ENCODE peak calls at places on chromosomes 5 and 9, in ten cellular contexts. One of them, this sample, is unnamed.

GRCh38 chr9:129746092-129746760 is 6.6 kb downstream of the PTGES start:
- DNase-seq in left ventricle myocardium inferior: no peak
- DNase-seq in prostate gland: no peak
- DNase-seq in astrocyte: peak; percentile 77
- DNase-seq in bronchial epithelial cell: no peak
- DNase-seq in GM06990: no peak
- DNase-seq in mucosa of descending colon: no peak
- DNase-seq in MM.1S: no peak
- DNase-seq in colonic mucosa: no peak
- DNase-seq in PC-9: no peak
- DNase-seq in this sample: no peak

GRCh38 chr5:77163453-77163852 is 47.0 kb upstream of the PDE8B start:
- DNase-seq in prostate gland: no peak
- DNase-seq in bronchial epithelial cell: no peak
- DNase-seq in PC-9: no peak
- DNase-seq in GM06990: no peak
- DNase-seq in MM.1S: no peak
- DNase-seq in astrocyte: no peak
- DNase-seq in left ventricle myocardium inferior: no peak
- DNase-seq in colonic mucosa: no peak
- DNase-seq in mucosa of descending colon: no peak
- DNase-seq in this sample: no peak

GRCh38 chr5:179620293-179620692 is 3.2 kb downstream of the HNRNPH1 start:
- DNase-seq in GM06990: no peak
- DNase-seq in mucosa of descending colon: no peak
- DNase-seq in bronchial epithelial cell: no peak
- DNase-seq in PC-9: no peak
- DNase-seq in MM.1S: no peak
- DNase-seq in left ventricle myocardium inferior: no peak
- DNase-seq in prostate gland: no peak
- DNase-seq in colonic mucosa: no peak
- DNase-seq in astrocyte: no peak
- DNase-seq in this sample: no peak

GRCh38 chr5:31614147-31615030 is 24.5 kb upstream of the PDZD2 start:
- DNase-seq in mucosa of descending colon: no peak
- DNase-seq in GM06990: no peak
- DNase-seq in bronchial epithelial cell: no peak
- DNase-seq in MM.1S: no peak
- DNase-seq in left ventricle myocardium inferior: no peak
- DNase-seq in colonic mucosa: no peak
- DNase-seq in prostate gland: peak; percentile 8
- DNase-seq in astrocyte: peak; percentile 19
- DNase-seq in PC-9: no peak
- DNase-seq in this sample: peak; percentile 44

GRCh38 chr5:163586431-163587033 is 81.1 kb downstream of the MAT2B start:
- DNase-seq in PC-9: no peak
- DNase-seq in prostate gland: no peak
- DNase-seq in colonic mucosa: no peak
- DNase-seq in bronchial epithelial cell: no peak
- DNase-seq in mucosa of descending colon: no peak
- DNase-seq in astrocyte: peak; percentile 54
- DNase-seq in MM.1S: no peak
- DNase-seq in GM06990: no peak
- DNase-seq in left ventricle myocardium inferior: no peak
- DNase-seq in this sample: no peak

GRCh38 chr5:39198080-39198479 is 21.3 kb downstream of the FYB1 start:
- DNase-seq in MM.1S: no peak
- DNase-seq in left ventricle myocardium inferior: no peak
- DNase-seq in GM06990: no peak
- DNase-seq in prostate gland: no peak
- DNase-seq in colonic mucosa: no peak
- DNase-seq in astrocyte: peak; percentile 43
- DNase-seq in bronchial epithelial cell: peak; percentile 89
- DNase-seq in PC-9: no peak
- DNase-seq in mucosa of descending colon: no peak
- DNase-seq in this sample: no peak

GRCh38 chr5:55319481-55319880 is 11.7 kb downstream of the MTREX start:
- DNase-seq in colonic mucosa: no peak
- DNase-seq in MM.1S: no peak
- DNase-seq in bronchial epithelial cell: no peak
- DNase-seq in mucosa of descending colon: no peak
- DNase-seq in PC-9: no peak
- DNase-seq in left ventricle myocardium inferior: no peak
- DNase-seq in prostate gland: no peak
- DNase-seq in GM06990: no peak
- DNase-seq in astrocyte: no peak
- DNase-seq in this sample: no peak

GRCh38 chr5:76681287-76681686 is 34.6 kb upstream of the F2R start:
- DNase-seq in prostate gland: no peak
- DNase-seq in GM06990: no peak
- DNase-seq in colonic mucosa: no peak
- DNase-seq in PC-9: no peak
- DNase-seq in bronchial epithelial cell: no peak
- DNase-seq in mucosa of descending colon: no peak
- DNase-seq in MM.1S: no peak
- DNase-seq in left ventricle myocardium inferior: no peak
- DNase-seq in astrocyte: no peak
- DNase-seq in this sample: no peak

GRCh38 chr9:93122721-93123221 is 11.3 kb downstream of the NINJ1 start:
- DNase-seq in PC-9: no peak
- DNase-seq in bronchial epithelial cell: no peak
- DNase-seq in GM06990: peak; percentile 6
- DNase-seq in astrocyte: no peak
- DNase-seq in prostate gland: no peak
- DNase-seq in mucosa of descending colon: no peak
- DNase-seq in left ventricle myocardium inferior: no peak
- DNase-seq in MM.1S: no peak
- DNase-seq in colonic mucosa: no peak
- DNase-seq in this sample: no peak

GRCh38 chr5:159906463-159906862 is 9.8 kb upstream of the ADRA1B start:
- DNase-seq in colonic mucosa: no peak
- DNase-seq in mucosa of descending colon: no peak
- DNase-seq in prostate gland: no peak
- DNase-seq in left ventricle myocardium inferior: no peak
- DNase-seq in MM.1S: no peak
- DNase-seq in PC-9: no peak
- DNase-seq in astrocyte: no peak
- DNase-seq in bronchial epithelial cell: no peak
- DNase-seq in GM06990: no peak
- DNase-seq in this sample: no peak

GRCh38 chr9:33151007-33151557 is 16.1 kb downstream of the B4GALT1 start:
- DNase-seq in prostate gland: no peak
- DNase-seq in mucosa of descending colon: peak; percentile 58
- DNase-seq in MM.1S: no peak
- DNase-seq in colonic mucosa: peak; percentile 65
- DNase-seq in astrocyte: peak; percentile 98
- DNase-seq in GM06990: no peak
- DNase-seq in bronchial epithelial cell: peak; percentile 74
- DNase-seq in PC-9: no peak
- DNase-seq in left ventricle myocardium inferior: peak; percentile 72
- DNase-seq in this sample: peak; percentile 97

GRCh38 chr9:114157516-114158176 is 2.3 kb downstream of the COL27A1 start:
- DNase-seq in MM.1S: no peak
- DNase-seq in left ventricle myocardium inferior: no peak
- DNase-seq in PC-9: no peak
- DNase-seq in colonic mucosa: no peak
- DNase-seq in prostate gland: no peak
- DNase-seq in bronchial epithelial cell: peak; percentile 85
- DNase-seq in GM06990: no peak
- DNase-seq in astrocyte: peak; percentile 61
- DNase-seq in mucosa of descending colon: no peak
- DNase-seq in this sample: peak; percentile 50

GRCh38 chr9:109401169-109401989 is 80.5 kb upstream of the EPB41L4B start:
- DNase-seq in prostate gland: peak; percentile 51
- DNase-seq in astrocyte: peak; percentile 17
- DNase-seq in left ventricle myocardium inferior: no peak
- DNase-seq in mucosa of descending colon: peak; percentile 76
- DNase-seq in MM.1S: peak; percentile 86
- DNase-seq in bronchial epithelial cell: peak; percentile 55
- DNase-seq in GM06990: no peak
- DNase-seq in PC-9: peak; percentile 71
- DNase-seq in colonic mucosa: peak; percentile 64
- DNase-seq in this sample: peak; percentile 71

GRCh38 chr9:132637351-132637750 is 32.4 kb downstream of the DDX31 start:
- DNase-seq in MM.1S: no peak
- DNase-seq in colonic mucosa: peak; percentile 71
- DNase-seq in PC-9: no peak
- DNase-seq in prostate gland: peak; percentile 67
- DNase-seq in mucosa of descending colon: peak; percentile 35
- DNase-seq in GM06990: no peak
- DNase-seq in astrocyte: no peak
- DNase-seq in bronchial epithelial cell: peak; percentile 75
- DNase-seq in left ventricle myocardium inferior: no peak
- DNase-seq in this sample: no peak

GRCh38 chr9:71847892-71848291 is 63.1 kb downstream of the ABHD17B start:
- DNase-seq in colonic mucosa: no peak
- DNase-seq in prostate gland: no peak
- DNase-seq in MM.1S: no peak
- DNase-seq in bronchial epithelial cell: no peak
- DNase-seq in left ventricle myocardium inferior: no peak
- DNase-seq in PC-9: no peak
- DNase-seq in GM06990: no peak
- DNase-seq in mucosa of descending colon: no peak
- DNase-seq in astrocyte: no peak
- DNase-seq in this sample: no peak

DNA sequence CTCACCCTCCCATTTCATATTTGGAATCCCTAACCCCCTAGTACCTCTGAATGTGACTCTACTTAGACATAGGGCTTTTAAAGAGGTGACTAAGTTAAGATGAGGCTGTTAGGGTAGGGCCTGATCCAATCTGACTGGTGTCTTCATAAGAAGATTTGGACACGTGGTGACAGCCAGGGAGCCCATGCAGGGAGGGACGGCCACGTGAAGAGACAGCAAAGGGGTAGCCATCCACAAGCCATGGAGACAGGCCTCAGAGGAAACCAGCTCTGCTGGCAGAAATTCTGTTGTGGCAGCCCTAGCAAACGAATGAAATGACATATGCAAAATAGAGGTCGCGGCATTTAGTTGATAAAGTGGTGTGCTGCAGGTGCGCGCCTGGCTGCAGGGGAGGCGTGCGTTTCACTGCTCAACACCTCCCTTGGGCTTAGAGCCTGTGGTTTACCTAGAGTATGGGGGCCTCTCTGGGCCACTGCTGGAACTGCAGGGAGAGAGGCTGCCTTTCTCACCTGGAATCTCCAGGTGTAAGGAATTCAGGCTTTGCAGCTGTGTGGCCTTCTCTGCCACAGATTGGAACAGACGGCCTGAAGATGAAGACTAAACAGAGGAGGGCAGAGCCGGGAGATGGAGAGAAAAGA is 7.1 kb upstream of the AFAP1L1 start:
- DNase-seq in astrocyte: no peak
- DNase-seq in prostate gland: peak; percentile 40
- DNase-seq in bronchial epithelial cell: peak; percentile 61
- DNase-seq in mucosa of descending colon: peak; percentile 56
- DNase-seq in colonic mucosa: peak; percentile 32
- DNase-seq in GM06990: peak; percentile 18
- DNase-seq in PC-9: peak; percentile 81
- DNase-seq in left ventricle myocardium inferior: no peak
- DNase-seq in MM.1S: peak; percentile 90
- DNase-seq in this sample: no peak
- TF ChIP-seq CTCF in astrocyte: peak; percentile 42
- TF ChIP-seq CTCF in prostate gland: peak; percentile 18
- TF ChIP-seq CTCF in bronchial epithelial cell: peak; percentile 93
- TF ChIP-seq CTCF in mucosa of descending colon: peak; percentile 45
- TF ChIP-seq CTCF in colonic mucosa: peak; percentile 47
- TF ChIP-seq CTCF in GM06990: peak; percentile 74
- TF ChIP-seq CTCF in PC-9: peak; percentile 70
- TF ChIP-seq CTCF in left ventricle myocardium inferior: peak; percentile 63
- TF ChIP-seq CTCF in MM.1S: peak; percentile 95
- TF ChIP-seq CTCF in this sample: peak; percentile 46

GRCh38 chr9:88075966-88076285 is 62.3 kb downstream of the SPATA31C2 start:
- DNase-seq in bronchial epithelial cell: no peak
- DNase-seq in left ventricle myocardium inferior: no peak
- DNase-seq in MM.1S: no peak
- DNase-seq in GM06990: no peak
- DNase-seq in astrocyte: no peak
- DNase-seq in PC-9: peak; percentile 5
- DNase-seq in colonic mucosa: no peak
- DNase-seq in prostate gland: no peak
- DNase-seq in mucosa of descending colon: no peak
- DNase-seq in this sample: peak; percentile 3
- H3K4me3 ChIP-seq in bronchial epithelial cell: peak overlapping the region; percentile 52
- H3K4me3 ChIP-seq in left ventricle myocardium inferior: peak overlapping the region; percentile 76
- H3K4me3 ChIP-seq in MM.1S: peak overlapping the region; percentile 44
- H3K4me3 ChIP-seq in GM06990: no peak overlapping the region
- H3K4me3 ChIP-seq in astrocyte: peak overlapping the region; percentile 64
- H3K4me3 ChIP-seq in PC-9: peak overlapping the region; percentile 64
- H3K4me3 ChIP-seq in colonic mucosa: peak overlapping the region; percentile 61
- H3K4me3 ChIP-seq in prostate gland: peak overlapping the region; percentile 50
- H3K4me3 ChIP-seq in mucosa of descending colon: peak overlapping the region; percentile 4
- H3K4me3 ChIP-seq in this sample: peak overlapping the region; percentile 57

GRCh38 chr5:65037845-65038815 is 269.4 kb downstream of the CWC27 start:
- DNase-seq in colonic mucosa: peak; percentile 52
- DNase-seq in mucosa of descending colon: peak; percentile 62
- DNase-seq in prostate gland: no peak
- DNase-seq in left ventricle myocardium inferior: no peak
- DNase-seq in PC-9: no peak
- DNase-seq in bronchial epithelial cell: peak; percentile 50
- DNase-seq in GM06990: no peak
- DNase-seq in astrocyte: no peak
- DNase-seq in MM.1S: no peak
- DNase-seq in this sample: no peak
- TF ChIP-seq CTCF in colonic mucosa: peak; percentile 36
- TF ChIP-seq CTCF in mucosa of descending colon: peak; percentile 25
- TF ChIP-seq CTCF in prostate gland: no peak
- TF ChIP-seq CTCF in left ventricle myocardium inferior: peak; percentile 43
- TF ChIP-seq CTCF in PC-9: no peak
- TF ChIP-seq CTCF in bronchial epithelial cell: peak; percentile 42
- TF ChIP-seq CTCF in GM06990: peak; percentile 54
- TF ChIP-seq CTCF in astrocyte: peak; percentile 10
- TF ChIP-seq CTCF in MM.1S: peak; percentile 33
- TF ChIP-seq CTCF in this sample: peak; percentile 23

DNA sequence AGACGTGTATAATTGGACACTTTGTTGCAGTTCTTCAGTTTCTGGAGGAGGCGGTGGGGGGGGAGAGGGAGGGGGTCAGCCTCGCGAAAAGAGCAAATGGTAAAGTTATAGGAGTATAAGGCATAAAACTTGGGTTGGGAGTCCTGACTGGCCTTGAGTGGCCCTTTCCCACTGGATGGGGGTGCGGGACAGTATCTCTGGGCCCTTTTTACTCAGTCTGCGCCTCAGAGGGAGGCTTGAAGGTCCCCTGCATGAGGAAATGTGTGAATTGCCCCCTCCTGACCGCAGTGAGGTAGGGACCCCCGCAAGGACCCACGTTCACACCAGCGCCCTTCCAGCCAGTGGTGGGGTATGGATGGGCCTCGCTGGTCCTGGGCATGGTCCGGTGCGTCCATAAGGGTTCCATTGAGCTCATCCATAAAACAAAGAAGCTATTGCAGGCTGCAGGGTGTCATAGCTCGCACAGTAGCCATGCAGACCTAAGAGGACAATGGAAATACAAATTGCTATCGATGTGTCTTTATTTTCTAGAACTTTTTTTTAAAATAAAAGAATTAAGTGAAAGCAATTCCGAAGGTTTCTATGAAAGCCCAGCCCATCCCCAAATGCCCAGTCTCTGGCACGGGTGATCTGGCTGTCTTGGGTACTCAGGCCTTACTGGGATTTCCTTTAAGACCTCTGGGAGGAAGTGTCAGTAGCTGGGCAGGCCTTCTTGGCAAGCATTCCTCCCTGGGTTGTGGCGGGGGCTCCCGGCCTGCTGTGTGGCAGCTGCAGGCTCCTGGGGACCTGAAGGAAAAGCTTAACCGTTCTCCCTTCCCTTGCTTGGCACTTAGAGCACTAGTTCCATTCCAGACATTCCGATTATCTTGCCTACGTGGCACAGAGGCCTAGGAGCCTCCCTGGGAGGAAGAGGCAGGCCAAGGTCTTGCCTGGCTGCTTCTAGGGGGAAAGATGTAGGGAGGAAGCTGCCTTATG is 1.4 kb upstream of the SEMA5A start:
- DNase-seq in prostate gland: peak; percentile 40
- DNase-seq in mucosa of descending colon: peak; percentile 70
- DNase-seq in colonic mucosa: peak; percentile 72
- DNase-seq in astrocyte: peak; percentile 77
- DNase-seq in MM.1S: no peak
- DNase-seq in PC-9: no peak
- DNase-seq in left ventricle myocardium inferior: no peak
- DNase-seq in bronchial epithelial cell: peak; percentile 27
- DNase-seq in GM06990: no peak
- DNase-seq in this sample: peak; percentile 71
- H3K4me3 ChIP-seq in prostate gland: peak overlapping the region; percentile 74
- H3K4me3 ChIP-seq in mucosa of descending colon: peak overlapping the region; percentile 56
- H3K4me3 ChIP-seq in colonic mucosa: peak overlapping the region; percentile 60
- H3K4me3 ChIP-seq in astrocyte: peak overlapping the region; percentile 95
- H3K4me3 ChIP-seq in MM.1S: peak overlapping the region; percentile 88
- H3K4me3 ChIP-seq in PC-9: peak overlapping the region; percentile 80
- H3K4me3 ChIP-seq in left ventricle myocardium inferior: peak overlapping the region; percentile 86
- H3K4me3 ChIP-seq in bronchial epithelial cell: peak overlapping the region; percentile 73
- H3K4me3 ChIP-seq in GM06990: no peak overlapping the region
- H3K4me3 ChIP-seq in this sample: peak overlapping the region; percentile 92